ENCODE peak calls at places on chromosomes 11 and 22, in five cellular contexts. C is stimulated activated CD8-positive, alpha-beta memory T cell treated with anti-CD3 and anti-CD28 coated beads, Interleukin-7, amount 100 ng/mL, for 48 hours; O is CD4-positive, alpha-beta T cell; D is CD8-positive, alpha-beta memory T cell; J is NCI-H2029. W is an unnamed sample.

GRCh38 chr11:35388054-35388453 is 31.3 kb downstream of the SLC1A2 start:
- DNase-seq in C (no peak), D (no peak), O (no peak), J (no peak), W (no peak)

GRCh38 chr22:18987765-18988164 is 51.7 kb upstream of the PRODH start:
- DNase-seq in O (no peak), J (no peak), C (no peak), D (no peak), W (no peak)

GRCh38 chr11:33690290-33691050 is 10.2 kb downstream of the C11orf91 start:
- DNase-seq in O (no peak), J (no peak), C (no peak), D (no peak), W (no peak)

GRCh38 chr11:126176853-126177470 is 34.5 kb downstream of the RPUSD4 start:
- DNase-seq in C (no peak), O (no peak), J (no peak), D (no peak), W (no peak)

GRCh38 chr11:113974741-113975470 is at the start of gene HTR3A:
- DNase-seq in D (no peak), O (no peak), J (peak; percentile 96), C (no peak), W (no peak)

GRCh38 chr11:101617735-101618332 is 34.0 kb upstream of the TRPC6 start:
- DNase-seq in J (no peak), C (no peak), O (no peak), D (no peak), W (no peak)

GRCh38 chr11:126451211-126451802 is 95.8 kb downstream of the ST3GAL4 start:
- DNase-seq in D (no peak), O (no peak), C (no peak), J (no peak), W (no peak)

GRCh38 chr11:4544891-4545290 is at the start of gene OR52M1:
- DNase-seq in C (no peak), D (no peak), O (no peak), J (no peak), W (no peak)

GRCh38 chr22:40524392-40525249 is 111.9 kb downstream of the MRTFA start:
- DNase-seq in J (no peak), D (no peak), C (no peak), O (no peak), W (no peak)

GRCh38 chr22:38462960-38463784 is 4.7 kb upstream of the KDELR3 start:
- DNase-seq in C (no peak), J (no peak), D (no peak), O (no peak), W (no peak)

GRCh38 chr11:69444381-69445130 is 36.9 kb upstream of the LINC01488 start:
- DNase-seq in C (no peak), D (no peak), O (no peak), J (no peak), W (no peak)

W was measured in stimulated activated naive B cell treated with anti-CD40 and anti-IgM and Interleukin-4, amounts not matched to agents 10 μg/mL and 1 μg/mL and 100 μg/mL, for 72 hours.